ENCODE peak calls at places on chromosomes 6 and 20, in nine cellular contexts. Y is HFFc6, D is RWPE2, I is AG09309, T is psoas muscle, N is body of pancreas, E is colonic mucosa, L is AG04450, Q is stomach. O is an unnamed sample.

GRCh38 chr6:118650500-118651281 is 700 bp downstream of the CEP85L start:
- DNase-seq in T (peak), E (peak), D (peak), L (no peak), Y (peak), N (peak), Q (peak), I (no peak), O (no peak)

GRCh38 chr6:91166271-91166670 is 579.4 kb upstream of the MAP3K7 start:
- DNase-seq in I (no peak), T (no peak), Y (no peak), D (no peak), Q (no peak), E (no peak), N (no peak), L (no peak), O (no peak)

GRCh38 chr20:32580970-32581838 is 3.9 kb downstream of the NOL4L start:
- DNase-seq in L (no peak), I (no peak), D (no peak), N (no peak), Y (no peak), T (no peak), E (no peak), Q (no peak), O (peak)

GRCh38 chr6:137044366-137045220 is at the start of gene IL20RA:
- DNase-seq in T (peak), D (no peak), Y (no peak), E (no peak), I (no peak), L (no peak), N (peak), Q (peak), O (no peak)

GRCh38 chr20:3168079-3168828 is 5.1 kb downstream of the LZTS3 start:
- DNase-seq in N (peak), Q (peak), E (peak), Y (no peak), L (no peak), T (no peak), D (no peak), I (no peak), O (no peak)

GRCh38 chr6:144131248-144131709 is 19.0 kb upstream of the STX11 start:
- DNase-seq in T (no peak), E (no peak), D (no peak), N (no peak), Y (peak), I (peak), Q (no peak), L (no peak), O (no peak)

GRCh38 chr6:140193269-140193668 is 818.8 kb upstream of the CITED2 start:
- DNase-seq in L (no peak), I (no peak), Y (no peak), D (no peak), T (no peak), N (no peak), E (no peak), Q (no peak), O (no peak)

GRCh38 chr6:149563203-149563927 is 2.8 kb upstream of the GINM1 start:
- DNase-seq in Q (no peak), L (peak), N (no peak), E (no peak), Y (peak), D (no peak), I (peak), T (no peak), O (no peak)

GRCh38 chr6:79301290-79301689 is 66.8 kb upstream of the HMGN3 start:
- DNase-seq in L (no peak), T (no peak), D (no peak), N (no peak), E (no peak), Y (no peak), Q (no peak), I (no peak), O (no peak)

GRCh38 chr20:25257130-25257529 is 9.2 kb downstream of the PYGB start:
- DNase-seq in I (no peak), E (peak), L (no peak), D (no peak), Y (no peak), T (no peak), Q (no peak), N (no peak), O (no peak)

GRCh38 chr6:56524891-56525703 is 117.6 kb downstream of the DST start:
- DNase-seq in L (peak), T (no peak), Q (no peak), E (no peak), I (peak), D (no peak), Y (peak), N (no peak), O (no peak)

GRCh38 chr6:149032599-149033405 is 284.7 kb upstream of the TAB2 start:
- DNase-seq in N (peak), T (no peak), Y (peak), E (no peak), Q (no peak), L (peak), I (peak), D (no peak), O (no peak)

GRCh38 chr6:91352878-91353277 is 766.0 kb upstream of the MAP3K7 start:
- DNase-seq in E (no peak), I (no peak), T (no peak), Q (no peak), Y (no peak), N (no peak), D (no peak), L (no peak), O (no peak)

GRCh38 chr6:1819007-1819406 is 209.3 kb downstream of the FOXC1 start:
- DNase-seq in I (no peak), Y (no peak), E (no peak), L (no peak), D (no peak), Q (no peak), N (no peak), T (no peak), O (no peak)

GRCh38 chr6:125165256-125165655 is 11.7 kb downstream of the TPD52L1 start:
- DNase-seq in E (no peak), L (no peak), Q (no peak), Y (peak), T (no peak), N (no peak), I (no peak), D (no peak), O (no peak)

GRCh38 chr6:80132942-80133517 is 26.6 kb downstream of the BCKDHB start:
- DNase-seq in Y (peak), E (peak), I (peak), T (peak), N (peak), Q (peak), L (peak), D (peak), O (no peak)

GRCh38 chr20:62921119-62921687 is 5.1 kb downstream of the DIDO1 start:
- DNase-seq in T (no peak), Q (peak), N (peak), I (no peak), E (peak), L (no peak), D (peak), Y (peak), O (no peak)

GRCh38 chr20:35360033-35360432 is 51.7 kb downstream of the UQCC1 start:
- DNase-seq in I (no peak), L (no peak), T (no peak), E (no peak), Y (no peak), D (no peak), N (no peak), Q (no peak), O (no peak)

GRCh38 chr6:161498359-161498758 is 224.5 kb upstream of the AGPAT4 start:
- DNase-seq in T (no peak), Q (no peak), L (no peak), I (no peak), Y (no peak), E (no peak), N (peak), D (no peak), O (no peak)

GRCh38 chr6:169722362-169723199 is 1.7 kb downstream of the PHF10 start:
- DNase-seq in I (no peak), Q (peak), L (peak), N (peak), D (no peak), E (peak), T (peak), Y (peak), O (no peak)

GRCh38 chr6:117728626-117729025 is 53.4 kb downstream of the NUS1 start:
- DNase-seq in L (no peak), Y (no peak), D (no peak), I (no peak), E (no peak), T (no peak), N (no peak), Q (no peak), O (no peak)

GRCh38 chr6:99471638-99472037 is 43.6 kb downstream of the USP45 start:
- DNase-seq in D (no peak), L (no peak), E (no peak), I (no peak), N (peak), Y (no peak), T (no peak), Q (no peak), O (no peak)

GRCh38 chr6:328924-329323 is 36.6 kb downstream of the DUSP22 start:
- DNase-seq in Y (no peak), N (no peak), T (no peak), E (no peak), D (peak), L (no peak), Q (no peak), I (no peak), O (no peak)

GRCh38 chr6:168737481-168737880 is 296.5 kb downstream of the SMOC2 start:
- DNase-seq in Q (no peak), L (no peak), T (no peak), E (no peak), Y (no peak), I (no peak), N (no peak), D (no peak), O (no peak)

GRCh38 chr6:111792914-111793700 is 80.1 kb downstream of the FYN start:
- DNase-seq in D (no peak), E (no peak), Q (no peak), L (no peak), N (no peak), T (no peak), Y (no peak), I (no peak), O (no peak)

GRCh38 chr20:23244207-23244915 is 106.2 kb upstream of the NXT1 start:
- DNase-seq in L (no peak), D (no peak), N (no peak), E (no peak), Y (no peak), I (no peak), T (no peak), Q (no peak), O (no peak)

GRCh38 chr20:21618697-21619421 is 86.6 kb upstream of the PAX1 start:
- DNase-seq in D (no peak), I (no peak), Y (no peak), E (no peak), N (no peak), T (no peak), Q (no peak), L (no peak), O (no peak)

GRCh38 chr6:35259946-35260626 is 551 bp downstream of the ZNF76 start:
- DNase-seq in D (peak), N (peak), Y (peak), T (peak), I (no peak), L (no peak), Q (peak), E (peak), O (no peak)

GRCh38 chr6:22147983-22148797 is 148.6 kb downstream of the PRL start:
- DNase-seq in Q (no peak), T (no peak), I (peak), L (peak), E (peak), N (peak), D (no peak), Y (peak), O (no peak)

GRCh38 chr20:21157006-21157405 is 31.1 kb downstream of the KIZ start:
- DNase-seq in L (no peak), Q (no peak), E (no peak), Y (no peak), I (no peak), D (no peak), N (no peak), T (no peak), O (no peak)

DNA sequence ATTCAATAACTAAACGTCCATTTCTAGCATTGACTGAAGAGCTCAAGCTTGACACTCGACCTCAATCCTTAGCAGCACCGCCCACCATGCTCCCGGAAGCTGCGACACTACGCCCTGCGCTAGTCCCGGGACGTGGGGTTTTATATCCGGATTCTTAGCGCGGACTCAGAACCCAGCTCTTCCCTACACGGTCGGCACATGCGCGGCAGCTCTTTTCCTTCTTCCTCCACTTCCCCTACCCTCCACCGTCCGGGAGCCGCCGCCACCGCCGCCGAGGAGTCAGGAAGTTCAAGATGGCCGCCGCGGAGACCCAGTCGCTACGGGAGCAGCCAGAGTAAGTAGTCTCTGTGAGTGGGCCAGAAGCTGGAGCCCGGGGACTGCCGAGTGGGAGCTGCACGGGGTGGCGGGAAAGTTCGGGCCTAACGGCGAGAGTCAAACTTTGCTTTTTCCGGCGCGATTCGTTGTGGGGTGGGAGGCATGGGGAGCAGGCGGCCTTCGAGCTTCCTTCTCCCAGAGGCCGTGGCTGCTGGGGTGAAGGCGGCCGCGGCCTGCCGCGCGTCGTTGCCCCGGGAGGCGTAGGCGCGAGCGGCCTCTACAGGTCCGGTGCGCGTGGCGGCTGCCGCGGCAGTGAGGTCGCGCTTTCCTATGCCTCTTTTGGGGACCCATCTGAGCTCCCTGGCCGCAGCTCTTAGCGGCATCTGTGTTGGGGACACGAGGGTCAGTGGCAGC is 57.6 kb downstream of the FAM217A start:
- DNase-seq in I (peak), Y (peak), T (peak), D (peak), L (peak), E (peak), Q (peak), N (peak), O (peak)
- TF ChIP-seq CTCF in I (no peak), Y (peak), T (peak), D (peak), L (peak), E (no peak), Q (no peak), N (peak), O (peak)

DNA sequence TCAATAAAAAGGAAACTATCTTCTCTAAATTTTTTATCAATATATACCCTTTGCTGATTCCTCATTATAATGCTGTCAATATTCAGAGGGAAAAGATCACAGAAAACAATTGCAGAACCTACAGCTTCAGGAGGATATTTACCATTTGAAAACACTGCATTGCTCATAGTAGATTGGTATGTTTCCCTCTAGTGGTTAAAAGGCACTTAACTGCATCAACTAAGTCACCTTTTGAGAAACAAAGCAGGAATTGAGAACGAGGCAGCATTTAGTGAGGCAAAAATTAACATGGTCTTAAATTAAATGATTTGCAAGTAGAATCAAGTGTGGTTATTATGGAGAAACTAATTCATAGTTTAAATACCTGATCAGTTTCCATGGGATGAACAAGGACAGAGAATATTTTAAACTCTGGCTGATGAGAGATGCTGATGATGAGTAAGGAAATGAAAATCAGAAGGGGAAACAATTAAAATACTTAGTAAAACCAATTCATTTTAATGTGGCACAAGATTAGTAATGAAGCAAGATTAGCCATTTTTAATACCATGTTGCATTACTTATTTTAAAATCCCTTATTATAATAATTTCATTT is 642.1 kb downstream of the EPHA7 start:
- DNase-seq in L (no peak), N (no peak), T (no peak), Y (no peak), I (no peak), E (no peak), D (no peak), Q (no peak), O (no peak)
- TF ChIP-seq CTCF in L (peak), N (no peak), T (peak), Y (peak), I (no peak), E (no peak), D (peak), Q (no peak), O (peak)

GRCh38 chr6:27251672-27252251 is 4.3 kb downstream of the PRSS16 start:
- DNase-seq in Y (no peak), L (no peak), N (peak), Q (peak), E (peak), T (peak), D (peak), I (no peak), O (no peak)
- TF ChIP-seq CTCF in Y (peak), L (peak), N (peak), Q (no peak), E (peak), T (no peak), D (peak), I (no peak), O (peak)

DNA sequence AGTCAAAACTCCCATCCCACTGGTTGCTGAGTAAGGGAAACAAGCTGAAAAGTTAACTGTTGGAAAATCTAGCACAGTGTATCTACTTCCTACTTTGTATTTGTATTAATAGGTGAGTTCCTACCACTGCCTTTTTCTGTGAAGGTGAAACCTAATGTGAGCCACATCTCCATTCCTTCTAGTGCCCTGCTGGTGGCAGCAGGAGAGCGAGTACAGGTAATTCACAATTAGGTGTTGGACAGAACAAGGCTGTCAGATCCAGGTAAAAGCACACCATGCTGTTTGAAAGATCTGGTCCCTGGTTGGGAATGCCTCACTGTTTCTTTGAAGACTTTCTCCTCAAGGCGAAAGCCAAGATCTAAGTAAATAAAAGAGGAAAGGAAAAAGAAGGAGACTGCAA is 528.4 kb downstream of the PKHD1 start:
- DNase-seq in D (no peak), Q (peak), E (no peak), L (no peak), I (no peak), T (no peak), Y (no peak), N (peak), O (no peak)
- TF ChIP-seq CTCF in D (peak), Q (no peak), E (no peak), L (no peak), I (no peak), T (no peak), Y (no peak), N (no peak), O (peak)

GRCh38 chr20:51713213-51713598 is 55.0 kb downstream of the ATP9A start:
- DNase-seq in Y (no peak), Q (no peak), I (no peak), L (no peak), N (no peak), D (no peak), T (no peak), E (no peak), O (no peak)

GRCh38 chr20:51715028-51715872 is 52.9 kb downstream of the ATP9A start:
- DNase-seq in D (no peak), T (no peak), Q (no peak), I (no peak), L (no peak), E (no peak), N (no peak), Y (no peak), O (no peak)

GRCh38 chr20:51711426-51711825 is 56.8 kb downstream of the ATP9A start:
- DNase-seq in D (no peak), E (no peak), I (no peak), Y (no peak), L (no peak), Q (no peak), T (no peak), N (no peak), O (no peak)

GRCh38 chr20:51712501-51713212 is 55.5 kb downstream of the ATP9A start:
- DNase-seq in Y (peak), D (peak), Q (no peak), E (no peak), T (peak), N (peak), L (no peak), I (no peak), O (no peak)

DNA sequence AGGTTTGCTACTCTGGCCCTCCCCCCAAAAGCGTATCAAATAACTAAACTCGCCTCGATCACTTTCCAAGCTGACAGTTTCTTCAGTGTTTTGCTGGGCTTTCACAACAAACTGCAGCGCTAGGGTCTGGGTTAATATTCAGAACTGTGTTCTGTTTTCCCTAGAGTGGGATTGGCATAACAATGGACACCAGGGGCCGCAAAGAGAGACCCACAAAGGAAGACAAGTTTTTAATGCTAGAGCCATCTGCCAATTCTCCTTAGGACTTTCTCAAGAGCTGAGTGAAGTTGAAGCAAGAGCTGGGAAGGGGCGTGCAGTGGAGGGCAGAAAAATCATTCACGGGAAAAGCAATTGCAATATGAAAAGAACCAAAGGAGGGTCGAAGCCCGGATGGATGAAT is 57.7 kb downstream of the ATP9A start:
- DNase-seq in D (peak), Y (no peak), Q (no peak), L (no peak), N (no peak), I (no peak), T (no peak), E (no peak), O (no peak)
- TF ChIP-seq CTCF in D (no peak), Y (no peak), Q (no peak), L (peak), N (no peak), I (no peak), T (no peak), E (no peak), O (peak)

GRCh38 chr6:138272543-138273305 is 54.4 kb upstream of the PBOV1 start:
- DNase-seq in Y (no peak), N (no peak), Q (no peak), E (no peak), D (no peak), L (no peak), T (no peak), I (no peak), O (no peak)

GRCh38 chr6:138271451-138271850 is 53.2 kb upstream of the PBOV1 start:
- DNase-seq in Q (no peak), N (no peak), T (no peak), I (no peak), Y (no peak), D (no peak), E (no peak), L (no peak), O (no peak)

GRCh38 chr6:138278326-138278725 is 60.0 kb upstream of the PBOV1 start:
- DNase-seq in D (no peak), Y (peak), Q (no peak), T (no peak), E (no peak), I (no peak), N (peak), L (no peak), O (no peak)

GRCh38 chr6:138277835-138278234 is 59.5 kb upstream of the PBOV1 start:
- DNase-seq in D (no peak), Y (no peak), N (no peak), I (no peak), L (no peak), Q (no peak), T (no peak), E (no peak), O (no peak)

GRCh38 chr6:138275976-138276375 is 57.7 kb upstream of the PBOV1 start:
- DNase-seq in N (no peak), Y (no peak), D (no peak), E (no peak), L (no peak), I (no peak), T (no peak), Q (no peak), O (no peak)
- TF ChIP-seq CTCF in N (no peak), Y (no peak), D (no peak), E (no peak), L (no peak), I (no peak), T (no peak), Q (no peak), O (no peak)

O was measured in chondrocyte.